ENCODE peak calls at places on chromosomes 16 and 17, in four cellular contexts. V is uterus, G is BJ, Z is breast epithelium. E is an unnamed sample.
A peak's percentile ranks its signal among the peaks of the same experiment; 100 is the strongest.

GRCh38 chr17:68053237-68054030 is 17.9 kb downstream of the KPNA2 start:
- DNase-seq in Z (no peak), G (peak; percentile 86), V (peak; percentile 44), E (no peak)

GRCh38 chr17:82007495-82008257 is 15.0 kb downstream of the CENPX start:
- DNase-seq in V (no peak), G (no peak), Z (no peak), E (no peak)

GRCh38 chr16:1494129-1494640 is 1.0 kb downstream of the TELO2 start:
- DNase-seq in G (peak; percentile 19), Z (no peak), V (peak; percentile 62), E (peak; percentile 14)

GRCh38 chr17:66338937-66339336 is 36.5 kb downstream of the PRKCA start:
- DNase-seq in G (no peak), V (no peak), Z (no peak), E (no peak)

GRCh38 chr16:57513371-57514102 is 22.8 kb downstream of the CCDC102A start:
- DNase-seq in V (peak; percentile 64), Z (no peak), G (peak; percentile 35), E (no peak)

GRCh38 chr16:24129412-24129918 is 126.7 kb upstream of the CACNG3 start:
- DNase-seq in G (no peak), V (no peak), Z (no peak), E (no peak)

GRCh38 chr17:12522743-12523181 is 142.9 kb upstream of the MYOCD start:
- DNase-seq in G (peak; percentile 62), V (no peak), Z (no peak), E (peak; percentile 59)

GRCh38 chr16:58506241-58507194 is 6.6 kb downstream of the NDRG4 start:
- DNase-seq in V (no peak), Z (peak; percentile 42), G (no peak), E (no peak)

GRCh38 chr17:66655861-66656260 is 179.1 kb upstream of the CACNG5 start:
- DNase-seq in V (no peak), G (no peak), Z (no peak), E (no peak)

GRCh38 chr17:41762841-41763240 is 23.7 kb downstream of the JUP start:
- DNase-seq in G (no peak), V (no peak), Z (no peak), E (no peak)

GRCh38 chr16:10938844-10939648 is 3.2 kb downstream of the DEXI start:
- DNase-seq in V (no peak), G (no peak), Z (no peak), E (no peak)
- H3K4me3 ChIP-seq in V (no peak overlapping the region), G (no peak overlapping the region), Z (peak overlapping the region; percentile 94), E (peak overlapping the region; percentile 12)

DNA sequence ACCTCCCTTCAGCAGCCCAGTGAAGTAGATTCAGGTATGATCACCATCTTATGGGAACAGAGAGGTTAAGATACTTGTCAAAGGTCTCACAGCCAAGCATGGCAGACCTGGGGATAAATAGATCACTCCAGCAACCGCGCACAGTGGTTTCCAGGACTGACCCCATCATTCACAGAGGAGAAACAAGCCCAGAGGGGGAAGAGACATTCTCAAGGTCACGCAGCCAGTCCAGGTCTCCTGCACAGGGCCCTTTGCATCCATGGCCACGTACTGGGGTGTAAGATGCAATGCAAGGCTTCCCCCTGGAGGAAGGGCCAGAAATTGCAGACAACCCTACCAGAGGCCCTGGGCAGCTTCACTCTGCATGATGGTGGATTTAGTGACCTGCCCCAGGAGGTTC is 19.9 kb downstream of the TLE7 start:
- DNase-seq in V (no peak), Z (no peak), G (no peak), E (no peak)
- TF ChIP-seq CTCF in V (no peak), Z (no peak), G (peak; percentile 38), E (peak; percentile 25)

GRCh38 chr16:66408181-66409048 is 18.7 kb upstream of the BEAN1 start:
- DNase-seq in Z (no peak), G (no peak), V (no peak), E (no peak)
- H3K4me3 ChIP-seq in Z (no peak overlapping the region), G (no peak overlapping the region), V (no peak overlapping the region), E (peak overlapping the region; percentile 19)

DNA sequence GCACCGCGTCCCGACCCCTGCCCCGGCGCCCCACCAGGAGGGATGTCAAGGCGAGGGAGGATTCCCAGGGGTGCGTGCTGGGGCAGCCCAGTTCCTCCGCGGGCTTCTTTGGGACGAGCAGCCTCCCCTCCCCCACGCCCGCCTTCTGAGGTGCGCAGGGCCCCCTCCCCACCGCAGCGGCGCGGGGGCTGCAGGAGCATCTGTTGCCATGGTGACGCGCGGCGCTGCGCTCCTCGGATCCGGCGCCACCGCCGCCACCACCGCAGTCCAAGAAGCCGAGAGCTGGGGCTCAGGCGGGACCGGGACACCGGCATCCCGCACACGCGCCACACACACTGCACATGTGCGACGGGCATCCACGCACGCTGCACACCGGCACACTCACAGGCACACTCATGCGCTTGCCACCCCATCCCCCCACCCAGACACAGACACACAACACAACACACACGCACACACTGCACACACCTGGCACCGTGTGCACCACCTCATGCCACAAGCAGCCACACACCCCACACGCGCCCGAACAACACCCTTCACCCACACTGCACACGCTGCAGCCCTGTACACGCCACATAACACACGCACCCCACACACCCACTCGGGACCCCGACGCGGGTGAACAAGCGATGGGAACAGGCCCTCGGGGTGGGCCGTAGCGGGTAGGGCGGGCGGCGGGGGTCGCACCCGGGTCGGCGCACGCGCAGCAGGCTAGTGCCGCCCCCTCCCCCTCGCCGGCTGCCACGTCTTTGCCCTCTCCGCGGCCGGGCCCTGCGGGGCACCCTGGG is 17.0 kb downstream of the ENPP7 start:
- DNase-seq in V (no peak), Z (no peak), G (no peak), E (no peak)
- TF ChIP-seq CTCF in V (no peak), Z (no peak), G (no peak), E (no peak)

GRCh38 chr17:58412910-58413630 is 4.3 kb downstream of the RNF43 start:
- DNase-seq in Z (no peak), G (no peak), V (no peak), E (no peak)
- H3K4me3 ChIP-seq in Z (peak overlapping the region; percentile 59), G (no peak overlapping the region), V (no peak overlapping the region), E (no peak overlapping the region)

GRCh38 chr17:27532269-27533067 is 76.2 kb downstream of the KSR1 start:
- DNase-seq in Z (no peak), G (no peak), V (no peak), E (no peak)

GRCh38 chr17:27531469-27531948 is 75.3 kb downstream of the KSR1 start:
- DNase-seq in Z (no peak), G (no peak), V (no peak), E (no peak)

GRCh38 chr17:27530791-27531391 is 74.6 kb downstream of the KSR1 start:
- DNase-seq in G (no peak), V (no peak), Z (no peak), E (no peak)

GRCh38 chr17:27526603-27527002 is 70.4 kb downstream of the KSR1 start:
- DNase-seq in G (no peak), Z (no peak), V (no peak), E (no peak)

DNA sequence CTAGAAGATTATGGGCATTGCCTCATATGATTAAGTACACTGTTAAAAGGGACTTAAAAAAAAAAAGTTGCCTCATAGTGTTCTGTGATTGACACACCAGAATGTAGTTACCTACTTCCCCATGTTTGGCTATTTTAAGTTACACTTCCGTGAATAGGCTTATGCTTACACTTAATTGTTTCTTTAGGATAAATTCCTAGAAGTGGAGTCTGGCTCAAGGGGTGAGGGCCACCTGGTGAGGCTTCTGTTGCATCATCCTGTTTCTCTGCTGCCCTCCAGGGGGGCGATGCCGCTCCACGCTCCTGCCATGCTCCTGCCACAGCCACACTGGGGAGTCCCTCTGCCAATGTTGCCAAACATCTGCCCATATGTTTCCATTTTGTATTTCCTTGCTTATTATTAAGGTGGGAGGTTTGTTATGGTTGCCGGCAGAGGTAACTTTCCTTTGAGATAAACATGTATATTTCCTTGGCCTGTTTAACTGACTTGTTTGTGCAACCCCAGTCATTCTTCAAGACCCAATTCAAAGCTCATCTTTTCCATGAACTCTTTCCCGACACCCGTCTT is 73.1 kb downstream of the KSR1 start:
- DNase-seq in V (no peak), Z (no peak), G (no peak), E (no peak)
- TF ChIP-seq CTCF in V (no peak), Z (no peak), G (no peak), E (no peak)

E was measured in AG04449.